ENCODE peak calls at places on chromosomes 11 and 22, in ten cellular contexts. B is GM20000; R is neural crest cell; P is Kasumi-1; L is foreskin fibroblast; Y is uterus; H is stimulated activated naive CD8-positive, alpha-beta T cell treated with anti-CD3 and anti-CD28 coated beads, Interleukin-15, amount 100 ng/mL, for 72 hours; T is CD4-positive, CD25-positive, alpha-beta regulatory T cell; M is RPMI7951; S is coronary artery. A is an unnamed sample.

GRCh38 chr11:64007629-64008282 is 21.5 kb downstream of the OTUB1 start:
- DNase-seq in Y (peak; percentile 79), M (peak; percentile 77), T (no peak), P (no peak), S (no peak), L (peak; percentile 76), H (no peak), R (peak; percentile 60), B (no peak), A (peak; percentile 88)

GRCh38 chr11:93444671-93445073 is 98.5 kb downstream of the SMCO4 start:
- DNase-seq in R (peak; percentile 37), L (no peak), M (peak; percentile 36), P (no peak), T (no peak), Y (no peak), H (no peak), B (no peak), S (no peak), A (no peak)

GRCh38 chr11:46075168-46075567 is 46.1 kb downstream of the PHF21A start:
- DNase-seq in T (no peak), R (no peak), B (no peak), P (no peak), M (peak; percentile 60), L (peak; percentile 59), H (no peak), S (no peak), Y (no peak), A (no peak)

GRCh38 chr11:70505331-70505731 is 107.0 kb downstream of the CTTN start:
- DNase-seq in T (no peak), L (no peak), Y (no peak), P (no peak), H (no peak), M (no peak), S (no peak), R (no peak), B (no peak), A (no peak)

GRCh38 chr11:130606781-130607511 is 158.5 kb downstream of the ADAMTS15 start:
- DNase-seq in L (peak; percentile 84), S (peak; percentile 85), M (peak; percentile 88), Y (peak; percentile 87), B (no peak), H (no peak), T (no peak), R (no peak), P (no peak), A (peak; percentile 86)

GRCh38 chr11:120526241-120526640 is 14.7 kb downstream of the GRIK4 start:
- DNase-seq in P (no peak), H (no peak), L (no peak), T (no peak), Y (no peak), M (no peak), S (no peak), B (no peak), R (no peak), A (no peak)

GRCh38 chr11:43942651-43943356 is 367 bp downstream of the C11orf96 start:
- DNase-seq in P (peak; percentile 12), R (no peak), H (peak; percentile 35), Y (peak; percentile 59), M (no peak), T (peak; percentile 15), B (peak; percentile 56), S (no peak), L (peak; percentile 68), A (no peak)

GRCh38 chr11:6855971-6856542 is 6.8 kb upstream of the OR10A2 start:
- DNase-seq in T (no peak), S (no peak), Y (no peak), R (no peak), M (peak; percentile 62), P (no peak), B (no peak), H (no peak), L (peak; percentile 47), A (no peak)

GRCh38 chr11:71383461-71383860 is 64.7 kb downstream of the DHCR7 start:
- DNase-seq in Y (no peak), M (no peak), T (no peak), R (no peak), S (no peak), P (no peak), L (no peak), H (no peak), B (peak; percentile 50), A (no peak)

GRCh38 chr22:22720201-22720723 is 75.8 kb downstream of the GGTLC2 start:
- DNase-seq in H (peak; percentile 58), M (peak; percentile 38), T (peak; percentile 67), P (peak; percentile 88), B (peak; percentile 72), Y (no peak), L (peak; percentile 66), R (peak; percentile 42), S (peak; percentile 35), A (no peak)

GRCh38 chr11:27485930-27486773 is 13.6 kb upstream of the LGR4 start:
- DNase-seq in B (peak; percentile 53), P (peak; percentile 67), T (peak; percentile 69), M (peak; percentile 51), R (peak; percentile 67), H (peak; percentile 33), S (no peak), Y (no peak), L (peak; percentile 80), A (no peak)

GRCh38 chr22:32644252-32645100 is 157.0 kb upstream of the TIMP3 start:
- DNase-seq in Y (peak; percentile 39), M (peak; percentile 77), H (peak; percentile 8), P (peak; percentile 50), L (no peak), R (no peak), S (no peak), T (peak; percentile 81), B (no peak), A (peak; percentile 84)

GRCh38 chr11:69716099-69716498 is 12.3 kb upstream of the FGF19 start:
- DNase-seq in M (no peak), H (no peak), B (no peak), S (no peak), P (no peak), L (no peak), Y (no peak), R (no peak), T (no peak), A (no peak)

GRCh38 chr11:12189543-12190235 is 79.3 kb downstream of the MICAL2 start:
- DNase-seq in M (no peak), Y (no peak), H (no peak), P (no peak), S (peak; percentile 73), T (peak; percentile 61), R (no peak), B (no peak), L (peak; percentile 39), A (no peak)

GRCh38 chr22:41560095-41560487 is 719 bp upstream of the CSDC2 start:
- DNase-seq in P (no peak), H (no peak), R (no peak), B (no peak), S (no peak), T (no peak), M (no peak), Y (no peak), L (no peak), A (no peak)

GRCh38 chr11:18669211-18669593 is 29.4 kb upstream of the TMEM86A start:
- DNase-seq in P (no peak), T (peak; percentile 16), S (no peak), M (peak; percentile 39), L (peak; percentile 16), R (no peak), B (no peak), Y (no peak), H (no peak), A (no peak)

GRCh38 chr22:19723990-19724827 is 870 bp downstream of the GP1BB start:
- DNase-seq in P (no peak), L (no peak), S (no peak), H (peak; percentile 61), R (peak; percentile 59), T (peak; percentile 36), M (no peak), Y (no peak), B (peak; percentile 61), A (no peak)

GRCh38 chr22:48894804-48895250 is 932.8 kb downstream of the BRD1 start:
- DNase-seq in H (no peak), L (no peak), Y (no peak), M (no peak), P (no peak), R (no peak), B (no peak), T (no peak), S (peak; percentile 55), A (no peak)

A was measured in suprapubic skin.